ENCODE peak calls at places on chromosomes 12 and 14, in nine cellular contexts. F is spleen, P is esophagus muscularis mucosa, B is prostate gland, Q is endothelial cell of umbilical vein, S is GM12878, V is HepG2, N is K562, M is breast epithelium. I is an unnamed sample.

GRCh38 chr14:32932921-32933622 is 5.6 kb upstream of the NPAS3 start:
- DNase-seq in Q (no peak), S (no peak), B (no peak), V (no peak), F (peak; percentile 71), M (no peak), N (no peak), P (no peak), I (no peak)

GRCh38 chr12:109052415-109053323 is at the start of gene USP30:
- DNase-seq in P (peak; percentile 94), S (peak; percentile 45), F (peak; percentile 96), Q (peak; percentile 77), N (peak; percentile 92), M (peak; percentile 72), V (peak; percentile 65), B (peak; percentile 70), I (peak; percentile 87)

GRCh38 chr12:85155791-85156190 is 119.6 kb downstream of the LRRIQ1 start:
- DNase-seq in F (no peak), P (no peak), N (no peak), V (peak; percentile 4), M (no peak), S (no peak), B (no peak), Q (peak; percentile 67), I (no peak)

GRCh38 chr14:74867673-74868072 is 8.3 kb downstream of the PROX2 start:
- DNase-seq in M (peak; percentile 48), S (no peak), V (no peak), B (no peak), F (no peak), Q (peak; percentile 71), P (no peak), N (no peak), I (no peak)

GRCh38 chr12:68813242-68813593 is 5.2 kb downstream of the MDM2 start:
- DNase-seq in M (no peak), B (no peak), P (no peak), F (no peak), S (no peak), N (no peak), V (no peak), Q (no peak), I (no peak)

GRCh38 chr14:47442206-47442605 is 233.2 kb downstream of the MDGA2 start:
- DNase-seq in P (no peak), B (no peak), M (no peak), V (peak; percentile 35), Q (peak; percentile 4), F (no peak), S (no peak), N (no peak), I (no peak)

GRCh38 chr14:33839193-33840076 is 111.4 kb downstream of the EGLN3 start:
- DNase-seq in B (peak; percentile 19), F (peak; percentile 71), N (peak; percentile 46), V (peak; percentile 58), M (peak; percentile 29), Q (peak; percentile 37), P (peak; percentile 91), S (no peak), I (no peak)

GRCh38 chr12:74725154-74725553 is 187.5 kb downstream of the ATXN7L3B start:
- DNase-seq in S (no peak), V (no peak), M (no peak), Q (no peak), N (no peak), B (no peak), F (no peak), P (no peak), I (no peak)

GRCh38 chr12:645563-646071 is 17.6 kb downstream of the NINJ2 start:
- DNase-seq in P (no peak), S (no peak), M (no peak), V (peak; percentile 79), N (no peak), Q (peak; percentile 81), B (no peak), F (no peak), I (no peak)

GRCh38 chr12:644293-644639 is 19.0 kb downstream of the NINJ2 start:
- DNase-seq in V (no peak), S (no peak), N (no peak), Q (no peak), F (no peak), M (no peak), B (no peak), P (no peak), I (no peak)

GRCh38 chr12:643478-644292 is 19.6 kb downstream of the NINJ2 start:
- DNase-seq in B (no peak), Q (peak; percentile 78), N (peak; percentile 24), P (no peak), F (peak; percentile 82), S (no peak), V (no peak), M (no peak), I (peak; percentile 40)

GRCh38 chr12:644818-645552 is 18.3 kb downstream of the NINJ2 start:
- DNase-seq in V (no peak), S (no peak), B (no peak), P (no peak), F (no peak), N (no peak), M (no peak), Q (no peak), I (no peak)

GRCh38 chr12:642633-643477 is 20.4 kb downstream of the NINJ2 start:
- DNase-seq in N (peak; percentile 92), Q (peak; percentile 52), M (peak; percentile 41), V (no peak), P (no peak), B (peak; percentile 66), F (peak; percentile 97), S (no peak), I (peak; percentile 96)
- TF ChIP-seq POLR2A in N (peak; percentile 63), Q (peak; percentile 66), M (no peak), V (no peak), P (no peak), B (no peak), F (no peak), S (peak; percentile 83), I (no peak)

GRCh38 chr12:53984901-53985357 is at the start of gene HOXC10:
- DNase-seq in B (no peak), V (peak; percentile 53), S (peak; percentile 38), Q (peak; percentile 71), N (peak; percentile 91), P (peak; percentile 94), F (no peak), M (peak; percentile 92), I (peak; percentile 68)

GRCh38 chr12:53983580-53984572 is 1.1 kb upstream of the HOXC10 start:
- DNase-seq in Q (no peak), S (no peak), F (no peak), P (no peak), M (no peak), B (no peak), N (no peak), V (no peak), I (peak; percentile 48)

GRCh38 chr12:53980448-53981388 is 4.2 kb upstream of the HOXC10 start:
- DNase-seq in B (no peak), F (no peak), P (no peak), V (no peak), Q (no peak), S (no peak), M (no peak), N (no peak), I (no peak)

GRCh38 chr12:53981652-53982565 is 3.0 kb upstream of the HOXC10 start:
- DNase-seq in N (no peak), V (no peak), P (no peak), B (no peak), M (no peak), Q (no peak), S (no peak), F (no peak), I (peak; percentile 47)

DNA sequence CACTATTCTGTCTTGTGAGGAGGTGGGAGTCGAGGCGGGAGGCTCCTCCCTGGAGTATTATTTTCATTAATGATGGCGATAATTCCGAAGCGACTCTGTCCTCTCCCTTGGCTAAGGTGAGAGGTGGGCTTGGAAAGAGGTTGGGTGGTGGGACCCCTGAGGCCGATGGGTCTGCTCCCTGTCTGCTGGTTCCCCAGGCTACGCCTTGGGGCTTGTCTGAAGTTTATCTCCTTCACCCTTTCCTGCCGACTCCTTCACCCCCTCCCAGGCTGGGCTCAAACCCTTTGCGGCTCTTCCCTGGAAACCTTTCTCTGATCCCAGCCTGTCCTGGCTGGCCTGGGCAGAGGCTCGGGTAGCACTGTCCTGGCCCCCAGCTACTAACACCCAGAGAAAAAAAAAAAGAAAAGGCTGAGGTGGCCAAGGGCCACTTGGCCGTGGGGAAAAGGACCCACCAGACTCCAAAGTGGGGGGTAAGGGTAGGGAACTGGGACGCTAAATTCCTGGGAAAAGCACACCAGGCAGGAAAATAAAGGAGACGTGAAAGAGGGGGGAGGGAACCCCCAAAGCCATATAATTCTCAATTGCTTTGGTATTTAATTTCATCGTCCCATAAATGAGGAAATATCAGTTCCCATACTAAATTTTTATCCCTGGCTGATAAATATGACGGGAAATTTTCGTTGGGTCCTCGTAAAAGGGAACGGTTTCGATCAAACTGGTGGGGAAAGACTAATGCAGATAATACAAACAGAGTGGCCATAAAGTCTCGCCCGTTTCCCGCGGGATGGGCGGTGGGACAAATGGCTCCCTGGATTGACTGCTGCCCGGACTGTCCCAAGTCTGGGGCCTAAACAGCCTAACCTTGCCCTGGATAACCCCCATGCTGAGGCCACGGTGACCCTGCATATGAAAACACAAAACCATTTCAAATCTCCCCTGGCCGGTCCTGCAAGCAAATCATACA is 2.0 kb upstream of the HOXC10 start:
- DNase-seq in B (no peak), F (no peak), N (no peak), S (no peak), P (no peak), V (no peak), M (no peak), Q (no peak), I (no peak)
- H3K27me3 ChIP-seq in B (peaks cover 72% of the 10 kb centered on the region), F (peaks cover 82% of the 10 kb centered on the region), N (peaks cover 24% of the 10 kb centered on the region), S (peaks cover 49% of the 10 kb centered on the region), P (peaks cover 100% of the 10 kb centered on the region), V (peaks cover 53% of the 10 kb centered on the region), M (peaks cover 86% of the 10 kb centered on the region), Q (peaks cover 86% of the 10 kb centered on the region), I (peaks cover 92% of the 10 kb centered on the region)

GRCh38 chr12:26632746-26633145 is 200.2 kb downstream of the ITPR2 start:
- DNase-seq in V (no peak), S (no peak), B (no peak), F (no peak), Q (no peak), P (no peak), M (no peak), N (no peak), I (no peak)

GRCh38 chr12:26631846-26632245 is 201.1 kb downstream of the ITPR2 start:
- DNase-seq in N (no peak), P (no peak), S (no peak), F (no peak), V (no peak), B (no peak), M (no peak), Q (peak; percentile 55), I (no peak)

GRCh38 chr12:26642361-26642760 is 190.6 kb downstream of the ITPR2 start:
- DNase-seq in P (no peak), N (no peak), S (no peak), V (no peak), F (no peak), M (no peak), B (no peak), Q (no peak), I (no peak)

GRCh38 chr12:26633591-26634210 is 199.3 kb downstream of the ITPR2 start:
- DNase-seq in N (no peak), Q (no peak), B (no peak), F (no peak), P (no peak), S (no peak), M (no peak), V (peak; percentile 47), I (no peak)

DNA sequence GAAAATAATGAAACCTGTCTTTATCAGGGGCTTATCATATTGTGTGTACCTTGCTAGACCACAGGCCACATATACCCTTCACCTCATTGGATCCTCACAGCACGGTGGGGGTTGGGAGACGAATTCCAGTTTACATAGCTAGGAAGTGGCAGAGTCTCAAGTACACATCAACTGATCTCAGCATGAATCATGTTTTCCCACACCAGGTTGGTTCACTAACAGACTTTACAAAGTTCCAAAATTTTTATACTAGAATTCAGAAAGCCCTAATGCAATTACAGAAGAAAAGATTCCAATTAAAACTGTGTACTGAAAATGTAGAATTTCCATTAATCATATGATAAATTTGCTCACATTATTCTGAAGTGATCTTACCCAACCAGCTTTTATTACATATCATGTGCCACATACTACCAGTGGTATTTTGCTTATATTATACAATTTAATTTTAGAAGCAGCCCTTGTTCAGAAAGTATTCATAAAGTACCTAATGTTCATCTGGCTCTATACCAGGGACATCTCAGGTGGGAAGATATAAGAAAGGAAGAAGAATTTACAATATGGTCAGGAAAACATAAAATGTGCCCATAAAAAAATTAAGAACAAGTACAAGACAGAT is 196.2 kb downstream of the ITPR2 start:
- DNase-seq in V (peak; percentile 78), P (no peak), F (no peak), N (no peak), Q (peak; percentile 69), S (no peak), B (no peak), M (no peak), I (no peak)
- TF ChIP-seq POLR2AphosphoS5 in V (no peak), P (peak; percentile 29), F (no peak), N (no peak), Q (peak; percentile 18), S (no peak), B (no peak), M (no peak), I (no peak)

GRCh38 chr12:95608252-95609033 is 57.2 kb upstream of the USP44 start:
- DNase-seq in M (peak; percentile 67), F (no peak), N (no peak), Q (peak; percentile 91), P (peak; percentile 91), S (no peak), V (peak; percentile 28), B (no peak), I (no peak)
- TF ChIP-seq POLR2A in M (no peak), F (no peak), N (no peak), Q (no peak), P (no peak), S (no peak), V (no peak), B (no peak), I (no peak)

I was measured in upper lobe of left lung.